ENCODE peak calls at places on chromosome 3, in six cellular contexts. One of them, this sample, is unnamed.

GRCh38 chr3:12445523-12446240 is 38.6 kb upstream of the TSEN2 start:
- DNase-seq in ovary: no peak
- DNase-seq in psoas muscle: no peak
- DNase-seq in brain microvascular endothelial cell: no peak
- DNase-seq in tibial artery: no peak
- DNase-seq in uterus: no peak
- DNase-seq in this sample: no peak

GRCh38 chr3:128763967-128764366 is 38.0 kb downstream of the RAB7A start:
- DNase-seq in tibial artery: no peak
- DNase-seq in ovary: no peak
- DNase-seq in brain microvascular endothelial cell: no peak
- DNase-seq in psoas muscle: peak; percentile 71
- DNase-seq in uterus: no peak
- DNase-seq in this sample: no peak

GRCh38 chr3:113136071-113136470 is 75.3 kb upstream of the BOC start:
- DNase-seq in psoas muscle: no peak
- DNase-seq in ovary: no peak
- DNase-seq in uterus: no peak
- DNase-seq in brain microvascular endothelial cell: no peak
- DNase-seq in tibial artery: no peak
- DNase-seq in this sample: no peak

GRCh38 chr3:58173670-58174472 is 36.9 kb downstream of the DNASE1L3 start:
- DNase-seq in psoas muscle: no peak
- DNase-seq in tibial artery: peak; percentile 45
- DNase-seq in brain microvascular endothelial cell: no peak
- DNase-seq in uterus: no peak
- DNase-seq in ovary: peak; percentile 54
- DNase-seq in this sample: no peak

GRCh38 chr3:87228316-87228715 is 1.2 kb downstream of the CHMP2B start:
- DNase-seq in uterus: no peak
- DNase-seq in ovary: no peak
- DNase-seq in tibial artery: no peak
- DNase-seq in brain microvascular endothelial cell: no peak
- DNase-seq in psoas muscle: no peak
- DNase-seq in this sample: no peak

GRCh38 chr3:128419311-128419710 is 47.4 kb downstream of the DNAJB8 start:
- DNase-seq in uterus: no peak
- DNase-seq in psoas muscle: no peak
- DNase-seq in tibial artery: no peak
- DNase-seq in ovary: no peak
- DNase-seq in brain microvascular endothelial cell: no peak
- DNase-seq in this sample: no peak

GRCh38 chr3:184757010-184757651 is 45.3 kb upstream of the MAGEF1 start:
- DNase-seq in brain microvascular endothelial cell: peak; percentile 90
- DNase-seq in uterus: peak; percentile 75
- DNase-seq in ovary: peak; percentile 71
- DNase-seq in tibial artery: peak; percentile 67
- DNase-seq in psoas muscle: peak; percentile 88
- DNase-seq in this sample: peak; percentile 34

GRCh38 chr3:56800373-56801150 is 1.2 kb downstream of the ARHGEF3 start:
- DNase-seq in uterus: no peak
- DNase-seq in psoas muscle: no peak
- DNase-seq in ovary: no peak
- DNase-seq in tibial artery: no peak
- DNase-seq in brain microvascular endothelial cell: no peak
- DNase-seq in this sample: no peak

GRCh38 chr3:47991341-47991740 is 24.9 kb downstream of the MAP4 start:
- DNase-seq in psoas muscle: no peak
- DNase-seq in uterus: no peak
- DNase-seq in ovary: no peak
- DNase-seq in tibial artery: no peak
- DNase-seq in brain microvascular endothelial cell: no peak
- DNase-seq in this sample: no peak

GRCh38 chr3:16795601-16796000 is 89.2 kb upstream of the PLCL2 start:
- DNase-seq in ovary: no peak
- DNase-seq in brain microvascular endothelial cell: no peak
- DNase-seq in psoas muscle: no peak
- DNase-seq in tibial artery: no peak
- DNase-seq in uterus: no peak
- DNase-seq in this sample: no peak

GRCh38 chr3:148861277-148861869 is 3.7 kb upstream of the CPA3 start:
- DNase-seq in tibial artery: no peak
- DNase-seq in uterus: no peak
- DNase-seq in brain microvascular endothelial cell: no peak
- DNase-seq in psoas muscle: no peak
- DNase-seq in ovary: no peak
- DNase-seq in this sample: no peak
- TF ChIP-seq CTCF in tibial artery: peak; percentile 81
- TF ChIP-seq CTCF in uterus: peak; percentile 60
- TF ChIP-seq CTCF in brain microvascular endothelial cell: peak; percentile 53
- TF ChIP-seq CTCF in psoas muscle: peak; percentile 78
- TF ChIP-seq CTCF in ovary: peak; percentile 79
- TF ChIP-seq CTCF in this sample: peak; percentile 81

GRCh38 chr3:35645189-35645588 is 5.9 kb downstream of the ARPP21 start:
- DNase-seq in brain microvascular endothelial cell: no peak
- DNase-seq in uterus: no peak
- DNase-seq in psoas muscle: no peak
- DNase-seq in tibial artery: no peak
- DNase-seq in ovary: no peak
- DNase-seq in this sample: no peak

GRCh38 chr3:35643391-35643790 is 4.1 kb downstream of the ARPP21 start:
- DNase-seq in uterus: no peak
- DNase-seq in ovary: no peak
- DNase-seq in brain microvascular endothelial cell: no peak
- DNase-seq in psoas muscle: no peak
- DNase-seq in tibial artery: no peak
- DNase-seq in this sample: no peak

GRCh38 chr3:35641920-35642532 is 2.7 kb downstream of the ARPP21 start:
- DNase-seq in uterus: no peak
- DNase-seq in tibial artery: no peak
- DNase-seq in psoas muscle: no peak
- DNase-seq in brain microvascular endothelial cell: no peak
- DNase-seq in ovary: no peak
- DNase-seq in this sample: no peak

GRCh38 chr3:35640736-35641135 is 1.4 kb downstream of the ARPP21 start:
- DNase-seq in uterus: no peak
- DNase-seq in tibial artery: no peak
- DNase-seq in brain microvascular endothelial cell: no peak
- DNase-seq in psoas muscle: no peak
- DNase-seq in ovary: no peak
- DNase-seq in this sample: no peak

GRCh38 chr3:35644461-35644860 is 5.1 kb downstream of the ARPP21 start:
- DNase-seq in psoas muscle: no peak
- DNase-seq in ovary: no peak
- DNase-seq in tibial artery: no peak
- DNase-seq in uterus: no peak
- DNase-seq in brain microvascular endothelial cell: no peak
- DNase-seq in this sample: no peak
- H3K27me3 ChIP-seq in psoas muscle: no peaks in the 10 kb centered on the region
- H3K27me3 ChIP-seq in ovary: no peaks in the 10 kb centered on the region
- H3K27me3 ChIP-seq in tibial artery: no peaks in the 10 kb centered on the region
- H3K27me3 ChIP-seq in uterus: peaks cover 17% of the 10 kb centered on the region
- H3K27me3 ChIP-seq in brain microvascular endothelial cell: no peaks in the 10 kb centered on the region
- H3K27me3 ChIP-seq in this sample: no peaks in the 10 kb centered on the region

DNA sequence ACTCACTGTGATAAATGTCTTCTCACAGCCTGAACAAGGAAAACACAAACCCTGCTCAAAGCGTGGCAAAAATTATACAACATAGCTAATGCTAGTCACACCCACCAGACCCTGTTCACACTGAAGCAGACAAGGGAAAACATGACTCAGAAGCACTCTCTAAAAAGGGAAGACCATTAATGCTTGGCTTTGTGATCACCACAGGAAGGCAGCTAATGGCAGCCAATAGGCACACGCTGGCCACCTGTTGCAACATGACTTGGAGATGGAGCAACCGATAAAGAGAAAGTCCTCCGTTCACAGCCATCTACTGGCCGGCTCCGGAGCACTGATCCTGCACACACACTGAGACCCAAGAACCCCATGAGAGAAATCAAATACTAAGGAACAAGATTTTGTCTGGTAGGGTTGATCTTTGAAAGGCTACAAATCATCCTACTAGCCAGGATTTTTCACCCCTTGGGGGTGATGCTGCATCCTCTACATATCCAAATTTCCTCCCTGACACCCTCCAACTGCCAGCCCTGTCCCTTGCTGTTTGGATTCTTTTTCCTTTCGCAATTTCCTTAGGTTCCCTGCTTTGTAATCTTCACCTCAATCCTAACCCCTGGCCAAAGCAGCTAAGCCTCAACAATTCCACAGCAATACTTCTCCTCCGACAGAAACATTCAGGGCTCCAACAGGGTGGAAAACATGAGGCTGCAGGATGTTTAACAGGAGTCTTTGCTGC is 3.2 kb downstream of the ZXDC start:
- DNase-seq in uterus: peak; percentile 55
- DNase-seq in tibial artery: peak; percentile 91
- DNase-seq in psoas muscle: peak; percentile 92
- DNase-seq in brain microvascular endothelial cell: peak; percentile 56
- DNase-seq in ovary: no peak
- DNase-seq in this sample: peak; percentile 93
- H3K4me3 ChIP-seq in uterus: peak overlapping the region; percentile 91
- H3K4me3 ChIP-seq in tibial artery: peak overlapping the region; percentile 75
- H3K4me3 ChIP-seq in psoas muscle: peak overlapping the region; percentile 87
- H3K4me3 ChIP-seq in brain microvascular endothelial cell: no peak overlapping the region
- H3K4me3 ChIP-seq in ovary: no peak overlapping the region
- H3K4me3 ChIP-seq in this sample: peak overlapping the region; percentile 2

GRCh38 chr3:194485876-194486539 is 794 bp downstream of the ATP13A3 start:
- DNase-seq in brain microvascular endothelial cell: no peak
- DNase-seq in uterus: peak; percentile 45
- DNase-seq in ovary: peak; percentile 51
- DNase-seq in psoas muscle: peak; percentile 70
- DNase-seq in tibial artery: peak; percentile 31
- DNase-seq in this sample: peak; percentile 39
- TF ChIP-seq CTCF in brain microvascular endothelial cell: peak; percentile 34
- TF ChIP-seq CTCF in uterus: peak; percentile 11
- TF ChIP-seq CTCF in ovary: no peak
- TF ChIP-seq CTCF in psoas muscle: peak; percentile 9
- TF ChIP-seq CTCF in tibial artery: peak; percentile 13
- TF ChIP-seq CTCF in this sample: peak; percentile 58